ENCODE peak calls at places on chromosomes 6 and 20, in seven cellular contexts. S is stimulated activated CD8-positive, alpha-beta memory T cell treated with anti-CD3 and anti-CD28 coated beads, Interleukin-15, amount 100 ng/mL, for 4 hours; P is CD8-positive, alpha-beta memory T cell; M is lower lobe of right lung; T is T-helper 1 cell; I is OCI-LY7; B is Kasumi-1. C is an unnamed sample.

GRCh38 chr6:150887978-150888563 is 22.6 kb downstream of the MTHFD1L start:
- DNase-seq in S (no peak), M (no peak), I (peak), P (no peak), B (no peak), T (no peak), C (no peak)

GRCh38 chr6:112372213-112372806 is 25.2 kb downstream of the RFPL4B start:
- DNase-seq in T (no peak), S (no peak), M (no peak), P (no peak), B (peak), I (peak), C (no peak)

GRCh38 chr20:37911838-37912273 is 8.9 kb downstream of the VSTM2L start:
- DNase-seq in M (no peak), P (no peak), I (no peak), B (no peak), S (no peak), T (no peak), C (peak)

GRCh38 chr6:142323377-142323776 is 21.6 kb downstream of the ADGRG6 start:
- DNase-seq in M (no peak), S (no peak), B (no peak), T (no peak), I (no peak), P (no peak), C (no peak)

GRCh38 chr6:38025431-38025830 is 205.9 kb downstream of the ZFAND3 start:
- DNase-seq in I (no peak), B (no peak), P (no peak), T (no peak), S (no peak), M (no peak), C (no peak)

GRCh38 chr20:49636447-49636846 is 68.5 kb upstream of the PTGIS start:
- DNase-seq in T (no peak), S (no peak), I (peak), P (no peak), M (peak), B (no peak), C (no peak)

GRCh38 chr6:45021652-45022051 is 306.5 kb upstream of the RUNX2 start:
- DNase-seq in T (no peak), M (no peak), S (no peak), B (peak), I (no peak), P (peak), C (no peak)

GRCh38 chr6:75170666-75171065 is 35.2 kb downstream of the COL12A1 start:
- DNase-seq in B (no peak), S (no peak), P (no peak), I (no peak), M (no peak), T (no peak), C (no peak)

GRCh38 chr20:62355527-62356142 is 11.5 kb downstream of the LAMA5 start:
- DNase-seq in T (no peak), S (no peak), B (no peak), M (no peak), P (no peak), I (no peak), C (no peak)

GRCh38 chr6:109595998-109596397 is 95.0 kb downstream of the AK9 start:
- DNase-seq in T (no peak), B (peak), M (no peak), I (peak), P (peak), S (no peak), C (peak)

GRCh38 chr6:45571159-45571558 is 193.4 kb upstream of the SUPT3H start:
- DNase-seq in B (no peak), T (no peak), S (no peak), P (no peak), I (no peak), M (no peak), C (no peak)

GRCh38 chr6:16985484-16986284 is 116.2 kb upstream of the STMND1 start:
- DNase-seq in P (no peak), T (no peak), B (no peak), I (no peak), S (no peak), M (no peak), C (no peak)

GRCh38 chr20:64168381-64169088 is 4.3 kb downstream of the MYT1 start:
- DNase-seq in T (no peak), S (no peak), M (peak), B (no peak), I (no peak), P (no peak), C (no peak)

GRCh38 chr6:20092071-20092566 is 120.2 kb downstream of the MBOAT1 start:
- DNase-seq in P (peak), T (no peak), M (no peak), S (no peak), I (peak), B (peak), C (peak)

GRCh38 chr20:59735917-59736316 is 131.6 kb downstream of the PHACTR3 start:
- DNase-seq in M (no peak), S (no peak), B (no peak), P (no peak), T (no peak), I (no peak), C (no peak)

C was measured in SK-N-DZ.